ENCODE peak calls at places on chromosomes 2 and 18, in seven cellular contexts. K is tibial nerve; P is astrocyte; D is SJSA1; F is CD8-positive, alpha-beta memory T cell; O is neural progenitor cell; R is prostate gland. B is an unnamed sample. For H3K27me3, H3K36me3 and H3K4me1, the result is how much of the 10 kb centered on the place peaks cover.

GRCh38 chr2:181106789-181107418 is 126.5 kb downstream of the UBE2E3 start:
- DNase-seq in K (no peak), O (no peak), P (peak), D (peak), R (no peak), F (no peak), B (no peak)

GRCh38 chr2:128746356-128746755 is 427.7 kb upstream of the HS6ST1 start:
- DNase-seq in P (peak), F (no peak), R (no peak), O (no peak), D (no peak), K (no peak), B (no peak)

GRCh38 chr2:137888845-137889244 is 75.4 kb upstream of the HNMT start:
- DNase-seq in D (no peak), K (no peak), O (peak), P (peak), F (no peak), R (no peak), B (no peak)

GRCh38 chr2:206573793-206574192 is 68.5 kb upstream of the FAM237A start:
- DNase-seq in D (no peak), R (no peak), P (no peak), O (no peak), F (no peak), K (no peak), B (no peak)

GRCh38 chr2:100835253-100835652 is 15.3 kb downstream of the NPAS2 start:
- DNase-seq in K (no peak), R (no peak), D (no peak), F (no peak), P (no peak), O (no peak), B (no peak)

GRCh38 chr2:131567891-131568290 is 40.2 kb downstream of the CCDC74A start:
- DNase-seq in F (no peak), K (no peak), P (no peak), R (no peak), O (no peak), D (no peak), B (no peak)

GRCh38 chr2:183536714-183537113 is 412.5 kb downstream of the NUP35 start:
- DNase-seq in F (no peak), K (no peak), O (no peak), D (no peak), P (no peak), R (no peak), B (no peak)

GRCh38 chr2:97924194-97924593 is 71.6 kb downstream of the TMEM131 start:
- DNase-seq in P (no peak), O (no peak), K (no peak), F (no peak), R (no peak), D (no peak), B (no peak)

GRCh38 chr18:59691046-59691395 is 6.2 kb downstream of the CCBE1 start:
- DNase-seq in R (no peak), D (no peak), K (no peak), O (no peak), P (peak), F (no peak), B (no peak)

GRCh38 chr2:28616618-28617017 is 120.8 kb downstream of the PLB1 start:
- DNase-seq in D (no peak), F (no peak), R (no peak), O (no peak), K (no peak), P (no peak), B (no peak)

GRCh38 chr2:1736997-1737480 is 7.3 kb downstream of the PXDN start:
- DNase-seq in F (no peak), P (peak), R (no peak), O (no peak), K (no peak), D (peak), B (no peak)

GRCh38 chr2:36717556-36718266 is 21.2 kb downstream of the VIT start:
- DNase-seq in P (no peak), R (no peak), K (no peak), F (no peak), O (no peak), D (no peak), B (no peak)

GRCh38 chr2:144515694-144516416 is 4.1 kb downstream of the ZEB2 start:
- DNase-seq in D (peak), F (no peak), P (peak), O (peak), R (no peak), K (peak), B (no peak)

GRCh38 chr2:235050992-235051351 is 99.2 kb downstream of the SH3BP4 start:
- DNase-seq in P (peak), K (peak), D (peak), O (peak), R (peak), F (no peak), B (peak)

GRCh38 chr2:205596581-205596980 is 85.7 kb upstream of the NRP2 start:
- DNase-seq in R (no peak), K (no peak), O (no peak), D (no peak), F (no peak), P (no peak), B (no peak)

GRCh38 chr2:196565982-196566381 is 73.5 kb upstream of the CCDC150 start:
- DNase-seq in O (no peak), R (no peak), F (no peak), K (no peak), P (no peak), D (no peak), B (no peak)

GRCh38 chr2:175806570-175806969 is 195.5 kb downstream of the LNPK start:
- DNase-seq in K (no peak), R (no peak), P (no peak), O (no peak), F (no peak), D (no peak), B (no peak)

GRCh38 chr2:203688798-203689197 is 17.6 kb upstream of the CD28 start:
- DNase-seq in P (peak), R (no peak), D (no peak), K (peak), O (peak), F (no peak), B (no peak)

GRCh38 chr2:152421521-152422367 is 86.8 kb downstream of the FMNL2 start:
- DNase-seq in P (peak), K (peak), D (peak), R (peak), O (no peak), F (no peak), B (peak)

GRCh38 chr2:79622508-79622907 is 109.7 kb downstream of the CTNNA2 start:
- DNase-seq in P (peak), K (no peak), F (no peak), D (peak), O (no peak), R (no peak), B (no peak)

GRCh38 chr2:127891806-127892205 is 6.0 kb upstream of the AMMECR1L start:
- DNase-seq in D (no peak), R (no peak), O (no peak), K (no peak), P (no peak), F (no peak), B (peak)

GRCh38 chr18:3712485-3712884 is 262.5 kb downstream of the TGIF1 start:
- DNase-seq in P (no peak), F (no peak), O (no peak), R (no peak), D (no peak), K (no peak), B (no peak)

GRCh38 chr18:13219012-13219396 is 444 bp downstream of the LDLRAD4 start:
- DNase-seq in K (no peak), R (no peak), D (no peak), O (peak), F (no peak), P (no peak), B (no peak)
- H3K27me3 ChIP-seq in K (under half), R (under half), D (half or more), O (half or more), F (under half), P (under half), B (under half)

GRCh38 chr2:105849431-105850179 is 104.9 kb downstream of the NCK2 start:
- DNase-seq in R (no peak), O (no peak), P (no peak), K (no peak), D (no peak), F (no peak), B (no peak)

GRCh38 chr2:105848367-105848766 is 103.7 kb downstream of the NCK2 start:
- DNase-seq in D (no peak), O (no peak), P (no peak), K (no peak), R (no peak), F (no peak), B (no peak)

GRCh38 chr2:105853354-105854088 is 108.8 kb downstream of the NCK2 start:
- DNase-seq in F (no peak), R (peak), D (no peak), O (no peak), K (no peak), P (no peak), B (no peak)

GRCh38 chr2:105854972-105855371 is 110.3 kb downstream of the NCK2 start:
- DNase-seq in D (no peak), R (no peak), K (no peak), P (no peak), O (no peak), F (no peak), B (no peak)

DNA sequence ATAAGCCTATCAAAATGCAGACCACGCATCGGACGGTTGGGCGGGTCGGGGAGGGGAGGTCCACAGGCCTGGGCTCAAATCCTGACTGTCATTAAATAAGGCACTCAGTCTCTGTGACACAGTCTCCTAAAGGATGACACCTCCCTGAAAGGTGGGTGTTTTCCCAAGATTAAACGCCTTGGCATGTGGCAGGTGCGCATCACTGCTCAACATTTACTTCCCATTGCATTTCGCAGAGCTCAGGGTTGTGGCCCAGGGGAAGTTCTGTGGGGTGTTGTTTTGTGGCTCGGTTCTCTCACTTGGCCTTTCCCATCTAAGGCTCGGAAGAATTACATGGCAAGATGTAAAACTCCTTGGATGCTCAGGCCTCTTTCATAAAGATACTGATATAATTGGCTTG is 107.4 kb downstream of the NCK2 start:
- DNase-seq in R (no peak), D (no peak), O (no peak), K (no peak), P (no peak), F (no peak), B (no peak)
- H3K36me3 ChIP-seq in R (under half), D (under half), O (under half), K (under half), P (under half), F (under half), B (under half)

DNA sequence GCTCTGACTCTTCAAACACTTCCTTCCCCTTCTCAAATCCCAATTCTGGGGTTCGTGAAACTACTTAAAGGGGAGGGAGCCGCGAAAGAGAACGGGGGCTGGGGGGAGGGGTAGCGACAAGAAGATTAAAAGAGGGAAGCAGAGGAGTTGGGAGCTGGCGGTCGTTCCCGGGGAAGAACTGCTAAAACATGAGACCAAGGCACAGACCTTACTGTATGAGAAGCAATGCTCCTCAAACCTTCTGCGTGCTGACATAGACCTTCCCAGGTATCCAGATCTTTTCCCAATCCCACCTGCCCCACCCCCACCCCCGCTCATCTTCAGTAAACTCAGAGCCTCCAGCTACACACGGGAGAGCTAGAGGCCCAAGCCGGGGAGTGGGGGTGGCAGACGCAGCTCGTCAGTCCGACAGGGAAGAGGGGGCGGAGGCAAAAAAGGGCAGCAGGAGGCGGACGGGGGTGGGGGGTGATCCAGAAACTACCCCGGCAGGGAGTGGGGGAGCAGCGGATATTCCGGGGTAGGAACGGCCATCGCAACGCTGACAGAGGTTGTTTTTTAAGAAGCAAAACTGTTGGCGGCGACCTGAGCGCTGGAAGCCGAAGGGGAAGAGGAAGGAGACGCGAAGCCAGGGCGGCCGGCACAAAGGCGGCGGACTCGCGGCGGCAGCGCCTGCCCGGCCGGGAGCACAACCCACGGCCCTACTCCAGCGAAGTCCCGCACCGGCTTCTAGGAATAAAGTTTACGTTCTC is 987 bp downstream of the BAZ2B start:
- DNase-seq in D (peak), K (peak), O (peak), P (peak), F (peak), R (peak), B (peak)
- H3K4me1 ChIP-seq in D (under half), K (half or more), O (under half), P (under half), F (under half), R (under half), B (under half)

DNA sequence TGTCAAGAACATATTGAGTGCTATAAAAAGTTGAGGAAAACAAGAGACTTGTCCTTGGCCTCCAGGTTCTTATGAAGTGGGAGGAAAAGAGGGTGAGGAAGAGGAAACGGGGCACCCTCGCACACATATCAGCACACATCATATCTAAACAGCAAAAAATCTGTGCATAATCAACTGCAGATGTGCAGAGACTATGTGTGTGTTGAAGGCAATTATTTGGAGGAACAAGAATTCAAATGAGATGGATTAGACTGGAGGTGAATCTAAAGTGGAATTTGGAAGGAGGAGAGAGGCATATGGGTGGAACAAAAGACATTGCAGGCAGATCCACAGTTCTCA is 75.0 kb downstream of the CDK15 start:
- DNase-seq in R (no peak), D (no peak), O (no peak), K (no peak), F (no peak), P (no peak), B (no peak)
- H3K27me3 ChIP-seq in R (under half), D (under half), O (under half), K (under half), F (under half), P (under half), B (under half)

DNA sequence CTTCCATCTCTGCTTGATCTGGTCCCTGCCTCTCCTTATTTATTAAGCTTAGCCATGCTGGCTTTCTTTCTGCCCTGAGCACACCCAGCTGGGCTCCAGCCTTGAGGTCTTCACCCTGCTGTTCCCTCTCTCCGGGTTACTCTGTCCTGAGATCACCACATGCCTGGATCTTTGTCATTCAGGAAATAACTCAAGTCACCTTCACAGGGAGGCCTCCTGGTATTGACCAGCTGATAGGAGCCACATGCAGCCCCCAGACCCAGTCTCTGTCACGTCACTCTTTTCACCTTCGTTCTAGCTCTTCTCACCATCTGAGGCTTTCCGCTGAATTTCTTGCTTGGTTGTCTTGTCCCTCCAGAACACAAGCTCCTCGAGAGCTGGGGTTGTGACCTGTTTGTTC is 114.4 kb downstream of the TSN start:
- DNase-seq in D (no peak), K (no peak), F (no peak), R (no peak), P (no peak), O (no peak), B (no peak)
- H3K36me3 ChIP-seq in D (under half), K (under half), F (under half), R (under half), P (under half), O (under half), B (under half)

GRCh38 chr2:239294571-239295054 is 106.2 kb downstream of the HDAC4 start:
- DNase-seq in O (no peak), D (no peak), P (no peak), F (no peak), K (no peak), R (no peak), B (no peak)
- H3K4me1 ChIP-seq in O (half or more), D (under half), P (under half), F (half or more), K (half or more), R (under half), B (under half)

GRCh38 chr2:96089356-96090180 is 26.8 kb downstream of the ADRA2B start:
- DNase-seq in O (peak), K (peak), F (no peak), D (peak), R (no peak), P (no peak), B (no peak)

GRCh38 chr2:96084006-96084857 is 32.1 kb downstream of the ADRA2B start:
- DNase-seq in F (no peak), P (no peak), O (no peak), R (no peak), K (peak), D (no peak), B (no peak)

GRCh38 chr2:96085541-96086355 is 30.6 kb downstream of the ADRA2B start:
- DNase-seq in P (no peak), D (peak), K (peak), R (no peak), F (no peak), O (no peak), B (no peak)

GRCh38 chr2:96088340-96089335 is 27.7 kb downstream of the ADRA2B start:
- DNase-seq in O (peak), K (peak), D (peak), P (no peak), F (no peak), R (no peak), B (no peak)

GRCh38 chr2:96087130-96087529 is 29.2 kb downstream of the ADRA2B start:
- DNase-seq in R (no peak), D (no peak), F (no peak), O (no peak), K (no peak), P (no peak), B (no peak)
- H3K27me3 ChIP-seq in R (under half), D (under half), F (under half), O (under half), K (under half), P (under half), B (under half)

GRCh38 chr2:75698928-75699327 is 11.8 kb downstream of the GCFC2 start:
- DNase-seq in D (no peak), K (no peak), P (peak), R (no peak), F (no peak), O (no peak), B (no peak)
- H3K36me3 ChIP-seq in D (under half), K (half or more), P (under half), R (under half), F (under half), O (under half), B (under half)